ENCODE peak calls at places on chromosomes 16 and 17, in ten cellular contexts. N, D, Q, U, M, Y, L, G, A and S are unnamed samples.

GRCh38 chr16:5644132-5644531 is 546.5 kb upstream of the EEF2KMT start:
- DNase-seq in N (no peak), D (no peak), Q (no peak), U (no peak), M (no peak), Y (no peak), L (no peak), G (no peak), A (no peak), S (no peak)

GRCh38 chr17:6455321-6455705 is 11.1 kb downstream of the PIMREG start:
- DNase-seq in N (peak), D (peak), Q (peak), U (peak), M (peak), Y (peak), L (peak), G (peak), A (no peak), S (peak)

GRCh38 chr17:8488931-8489330 is 53.2 kb downstream of the NDEL1 start:
- DNase-seq in N (no peak), D (no peak), Q (no peak), U (peak), M (no peak), Y (no peak), L (no peak), G (no peak), A (no peak), S (peak)

GRCh38 chr17:8821446-8822105 is 22.4 kb upstream of the MFSD6L start:
- DNase-seq in N (no peak), D (no peak), Q (no peak), U (no peak), M (no peak), Y (no peak), L (no peak), G (no peak), A (no peak), S (no peak)

GRCh38 chr16:83901101-83901500 is 2.2 kb downstream of the MLYCD start:
- DNase-seq in N (no peak), D (no peak), Q (no peak), U (no peak), M (no peak), Y (no peak), L (no peak), G (no peak), A (no peak), S (peak)

GRCh38 chr17:27471321-27472269 is 15.3 kb downstream of the KSR1 start:
- DNase-seq in N (peak), D (no peak), Q (peak), U (no peak), M (no peak), Y (peak), L (peak), G (no peak), A (peak), S (peak)

GRCh38 chr16:88924834-88925539 is 52.0 kb downstream of the CBFA2T3 start:
- DNase-seq in N (no peak), D (peak), Q (no peak), U (peak), M (no peak), Y (no peak), L (no peak), G (no peak), A (no peak), S (peak)

GRCh38 chr16:85929259-85929704 is 30.3 kb downstream of the IRF8 start:
- DNase-seq in N (no peak), D (no peak), Q (no peak), U (no peak), M (no peak), Y (no peak), L (no peak), G (no peak), A (no peak), S (no peak)

GRCh38 chr16:64184156-64184555 is 937.7 kb downstream of the CDH11 start:
- DNase-seq in N (no peak), D (no peak), Q (no peak), U (no peak), M (no peak), Y (no peak), L (no peak), G (no peak), A (no peak), S (peak)

GRCh38 chr17:32746698-32747097 is 130.2 kb downstream of the MYO1D start:
- DNase-seq in N (no peak), D (no peak), Q (no peak), U (peak), M (no peak), Y (no peak), L (no peak), G (no peak), A (no peak), S (peak)

GRCh38 chr17:16880843-16881230 is 91.1 kb downstream of the TNFRSF13B start:
- DNase-seq in N (no peak), D (no peak), Q (no peak), U (no peak), M (no peak), Y (no peak), L (no peak), G (no peak), A (no peak), S (no peak)

GRCh38 chr17:73359255-73359816 is 47.5 kb upstream of the CDC42EP4 start:
- DNase-seq in N (no peak), D (no peak), Q (no peak), U (no peak), M (peak), Y (no peak), L (no peak), G (no peak), A (no peak), S (no peak)

GRCh38 chr17:68621065-68621464 is 19.9 kb upstream of the FAM20A start:
- DNase-seq in N (no peak), D (no peak), Q (no peak), U (no peak), M (no peak), Y (no peak), L (no peak), G (no peak), A (no peak), S (no peak)

GRCh38 chr16:86225905-86226371 is 284.4 kb upstream of the FOXF1 start:
- DNase-seq in N (no peak), D (no peak), Q (no peak), U (no peak), M (no peak), Y (no peak), L (no peak), G (no peak), A (no peak), S (no peak)

GRCh38 chr16:31202402-31203385 is at the start of gene PYCARD:
- DNase-seq in N (no peak), D (peak), Q (no peak), U (peak), M (peak), Y (peak), L (no peak), G (peak), A (peak), S (peak)

GRCh38 chr17:8089728-8090127 is 2.2 kb upstream of the ALOX12B start:
- DNase-seq in N (no peak), D (no peak), Q (no peak), U (no peak), M (no peak), Y (no peak), L (no peak), G (no peak), A (no peak), S (no peak)

GRCh38 chr16:66902648-66903543 is 15.8 kb downstream of the CDH16 start:
- DNase-seq in N (no peak), D (no peak), Q (no peak), U (no peak), M (peak), Y (no peak), L (no peak), G (no peak), A (no peak), S (no peak)

GRCh38 chr17:34242553-34242952 is 12.5 kb upstream of the CCL2 start:
- DNase-seq in N (no peak), D (no peak), Q (no peak), U (no peak), M (no peak), Y (no peak), L (no peak), G (no peak), A (no peak), S (no peak)

GRCh38 chr16:29316673-29317237 is 89.8 kb downstream of the NPIPB11 start:
- DNase-seq in N (no peak), D (peak), Q (no peak), U (no peak), M (no peak), Y (no peak), L (no peak), G (no peak), A (no peak), S (no peak)

GRCh38 chr17:72233981-72234380 is 113.2 kb downstream of the SOX9 start:
- DNase-seq in N (no peak), D (no peak), Q (no peak), U (no peak), M (no peak), Y (no peak), L (no peak), G (no peak), A (no peak), S (no peak)

GRCh38 chr17:45628019-45628418 is 137.5 kb upstream of the PLEKHM1 start:
- DNase-seq in N (no peak), D (no peak), Q (no peak), U (no peak), M (no peak), Y (no peak), L (no peak), G (no peak), A (no peak), S (no peak)

GRCh38 chr16:81409016-81409556 is 35.5 kb upstream of the CMIP start:
- DNase-seq in N (no peak), D (no peak), Q (no peak), U (no peak), M (no peak), Y (no peak), L (no peak), G (no peak), A (no peak), S (no peak)

GRCh38 chr17:65660947-65661346 is 99.5 kb upstream of the AXIN2 start:
- DNase-seq in N (no peak), D (no peak), Q (no peak), U (peak), M (no peak), Y (no peak), L (no peak), G (no peak), A (no peak), S (peak)

GRCh38 chr16:78950768-78951167 is 649.8 kb downstream of the MAF start:
- DNase-seq in N (no peak), D (no peak), Q (no peak), U (no peak), M (no peak), Y (no peak), L (no peak), G (no peak), A (no peak), S (no peak)

GRCh38 chr17:29568331-29569244 is at the start of gene TP53I13:
- DNase-seq in N (peak), D (peak), Q (peak), U (peak), M (peak), Y (peak), L (peak), G (peak), A (peak), S (peak)

GRCh38 chr17:45895304-45895968 is 1.1 kb downstream of the MAPT start:
- DNase-seq in N (no peak), D (peak), Q (no peak), U (no peak), M (no peak), Y (no peak), L (peak), G (peak), A (no peak), S (peak)

GRCh38 chr17:49523706-49524472 is 28.8 kb downstream of the NGFR start:
- DNase-seq in N (no peak), D (no peak), Q (peak), U (no peak), M (peak), Y (peak), L (no peak), G (peak), A (no peak), S (no peak)